ENCODE peak calls at places on chromosomes 3 and 15, in nine cellular contexts. C, A, Z, R, V, H, U, T and D are unnamed samples.

GRCh38 chr3:13698498-13698897 is 149.6 kb downstream of the FBLN2 start:
- DNase-seq in C (no peak), A (no peak), Z (peak; percentile 40), R (peak; percentile 45), V (no peak), H (no peak), U (no peak), T (no peak), D (no peak)

GRCh38 chr15:101387591-101387990 is 92.5 kb upstream of the SNRPA1 start:
- DNase-seq in C (no peak), A (no peak), Z (no peak), R (no peak), V (no peak), H (no peak), U (no peak), T (no peak), D (no peak)

GRCh38 chr3:73259291-73259690 is 197.8 kb downstream of the EBLN2 start:
- DNase-seq in C (no peak), A (no peak), Z (no peak), R (no peak), V (no peak), H (no peak), U (no peak), T (no peak), D (no peak)

GRCh38 chr3:160569874-160570273 is 4.5 kb upstream of the KPNA4 start:
- DNase-seq in C (no peak), A (no peak), Z (no peak), R (no peak), V (no peak), H (no peak), U (no peak), T (peak; percentile 17), D (no peak)

GRCh38 chr3:62793961-62794360 is 81.3 kb downstream of the CADPS start:
- DNase-seq in C (no peak), A (no peak), Z (no peak), R (no peak), V (no peak), H (no peak), U (no peak), T (peak; percentile 51), D (no peak)

GRCh38 chr15:68469162-68470048 is 37.4 kb upstream of the ITGA11 start:
- DNase-seq in C (no peak), A (no peak), Z (no peak), R (no peak), V (no peak), H (no peak), U (no peak), T (peak; percentile 57), D (no peak)

GRCh38 chr15:85584791-85585360 is 204.5 kb downstream of the AKAP13 start:
- DNase-seq in C (no peak), A (no peak), Z (no peak), R (no peak), V (no peak), H (no peak), U (no peak), T (no peak), D (peak; percentile 23)

GRCh38 chr3:64107154-64107553 is 83.9 kb upstream of the PSMD6 start:
- DNase-seq in C (no peak), A (no peak), Z (no peak), R (no peak), V (no peak), H (no peak), U (no peak), T (no peak), D (no peak)

GRCh38 chr3:110736332-110736731 is 335.3 kb upstream of the NECTIN3 start:
- DNase-seq in C (no peak), A (no peak), Z (no peak), R (no peak), V (no peak), H (no peak), U (no peak), T (no peak), D (no peak)

GRCh38 chr3:38110314-38111050 is 26.4 kb downstream of the ACAA1 start:
- DNase-seq in C (no peak), A (no peak), Z (no peak), R (no peak), V (no peak), H (no peak), U (no peak), T (no peak), D (no peak)

GRCh38 chr15:27214032-27214431 is 243.1 kb downstream of the GABRG3 start:
- DNase-seq in C (no peak), A (no peak), Z (no peak), R (no peak), V (no peak), H (no peak), U (no peak), T (no peak), D (no peak)

GRCh38 chr15:65773386-65774111 is 18.5 kb downstream of the DENND4A start:
- DNase-seq in C (no peak), A (peak; percentile 51), Z (no peak), R (no peak), V (no peak), H (no peak), U (no peak), T (no peak), D (peak; percentile 39)

GRCh38 chr15:80467311-80467714 is 63.1 kb downstream of the ARNT2 start:
- DNase-seq in C (no peak), A (no peak), Z (no peak), R (no peak), V (no peak), H (no peak), U (no peak), T (no peak), D (no peak)

GRCh38 chr3:126378341-126378751 is 16.4 kb upstream of the CFAP100 start:
- DNase-seq in C (no peak), A (no peak), Z (no peak), R (no peak), V (no peak), H (no peak), U (no peak), T (no peak), D (no peak)

GRCh38 chr15:29670945-29671307 is 151.3 kb downstream of the TJP1 start:
- DNase-seq in C (no peak), A (no peak), Z (no peak), R (no peak), V (no peak), H (peak; percentile 35), U (peak; percentile 93), T (peak; percentile 76), D (no peak)

GRCh38 chr3:59535791-59536221 is 486.0 kb upstream of the CFAP20DC start:
- DNase-seq in C (no peak), A (no peak), Z (no peak), R (no peak), V (peak; percentile 12), H (no peak), U (no peak), T (peak; percentile 83), D (no peak)

GRCh38 chr15:27855137-27855536 is 244.0 kb downstream of the OCA2 start:
- DNase-seq in C (no peak), A (no peak), Z (no peak), R (no peak), V (no peak), H (no peak), U (no peak), T (no peak), D (no peak)

GRCh38 chr3:132803889-132804288 is 81.7 kb upstream of the NPHP3 start:
- DNase-seq in C (no peak), A (no peak), Z (peak; percentile 54), R (peak; percentile 29), V (no peak), H (no peak), U (no peak), T (no peak), D (no peak)
- TF ChIP-seq CTCF in C (no peak), A (no peak), Z (peak; percentile 64), R (peak; percentile 45), V (peak; percentile 29), H (no peak), U (no peak), T (no peak), D (no peak)

DNA sequence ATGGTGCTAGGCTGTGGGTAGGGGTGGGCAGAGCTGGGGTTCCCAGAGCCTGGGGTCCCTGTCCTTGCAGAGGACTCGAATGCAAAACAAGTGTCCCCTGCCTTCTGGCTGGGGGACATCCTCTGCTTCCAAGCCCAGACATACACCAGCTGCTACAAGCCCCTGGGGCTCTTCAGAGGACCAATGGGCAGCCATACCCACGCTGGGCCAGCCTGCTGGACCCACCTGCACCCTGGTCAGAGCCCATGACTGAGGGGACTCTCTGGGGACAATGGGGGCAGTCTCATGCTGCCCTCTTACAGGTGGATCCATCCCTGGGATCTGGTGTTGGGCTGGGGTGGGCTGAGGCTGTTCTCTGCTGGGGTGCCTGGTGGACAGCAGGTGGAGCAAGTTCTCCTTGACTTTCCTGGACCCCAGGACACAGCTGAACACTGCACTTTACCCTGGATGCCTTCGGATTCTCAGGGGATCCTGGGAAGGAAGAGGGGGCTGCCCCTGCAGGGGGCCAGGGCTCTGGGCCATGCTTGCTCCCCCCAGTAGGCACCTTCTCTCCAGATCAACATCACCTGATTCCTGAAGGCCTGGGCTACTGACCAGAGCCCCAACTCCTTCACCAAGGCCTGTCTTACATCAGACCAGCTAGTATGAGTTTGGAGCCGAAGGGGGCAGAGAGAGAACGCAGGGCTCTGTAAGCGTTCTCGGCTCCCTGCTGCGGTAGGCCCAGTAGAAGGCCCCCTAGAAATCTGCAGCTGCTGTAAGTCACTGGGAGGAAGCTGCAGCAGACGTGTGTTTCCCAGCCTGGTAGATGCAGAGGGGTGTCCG is 7.2 kb upstream of the COMMD4 start:
- DNase-seq in C (no peak), A (no peak), Z (no peak), R (no peak), V (no peak), H (no peak), U (no peak), T (no peak), D (no peak)
- TF ChIP-seq CTCF in C (no peak), A (no peak), Z (no peak), R (no peak), V (no peak), H (no peak), U (no peak), T (no peak), D (no peak)

DNA sequence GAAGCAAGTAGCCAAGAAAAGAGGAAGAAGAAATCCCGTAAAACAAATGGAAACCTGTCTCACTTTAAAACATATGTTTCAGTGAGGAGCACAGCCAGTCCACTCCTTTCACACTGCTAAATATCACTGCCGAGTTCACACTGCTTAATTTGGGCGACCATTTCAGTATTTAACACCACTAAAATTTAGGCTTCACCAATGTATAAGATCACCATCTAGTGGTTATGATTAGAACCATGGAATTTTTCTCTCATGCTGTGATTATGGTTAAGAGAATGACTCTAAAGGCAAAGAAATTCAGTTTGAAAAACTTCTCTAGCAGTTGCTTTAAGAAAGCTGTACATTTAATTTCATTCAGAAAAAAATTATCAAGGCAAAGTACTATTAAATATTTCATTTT is 16.6 kb downstream of the SLC4A7 start:
- DNase-seq in C (no peak), A (peak; percentile 62), Z (no peak), R (no peak), V (peak; percentile 25), H (no peak), U (no peak), T (no peak), D (peak; percentile 59)
- TF ChIP-seq CTCF in C (peak; percentile 63), A (peak; percentile 44), Z (peak; percentile 48), R (peak; percentile 25), V (peak; percentile 35), H (peak; percentile 30), U (peak; percentile 26), T (peak; percentile 63), D (peak; percentile 51)

DNA sequence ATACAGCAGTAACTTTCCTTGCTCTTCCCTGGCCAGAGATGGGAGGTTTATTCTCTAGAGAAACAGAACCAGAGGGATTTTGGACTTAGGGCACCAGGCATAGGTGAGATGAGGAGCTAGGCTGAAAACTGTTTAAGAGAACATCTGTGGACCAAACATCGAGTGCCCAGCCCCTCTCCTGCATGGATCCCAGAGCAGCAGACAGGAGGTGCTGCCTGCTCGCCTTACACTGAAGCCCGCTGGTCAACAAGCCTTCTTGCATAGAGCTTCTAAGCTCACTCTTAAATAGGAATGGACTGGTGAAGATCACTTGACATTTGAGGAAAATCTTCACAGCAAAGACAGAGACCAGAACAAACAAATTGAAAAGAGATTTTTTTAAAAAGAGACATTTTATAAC is 41.2 kb downstream of the PARP15 start:
- DNase-seq in C (no peak), A (no peak), Z (no peak), R (peak; percentile 18), V (no peak), H (no peak), U (no peak), T (no peak), D (no peak)
- TF ChIP-seq CTCF in C (no peak), A (no peak), Z (peak; percentile 22), R (no peak), V (no peak), H (no peak), U (no peak), T (no peak), D (no peak)